ENCODE peak calls at places on chromosomes 5 and 9, in four cellular contexts. One of them, this sample, is unnamed.

GRCh38 chr9:127170049-127170448 is 47.6 kb upstream of the ANGPTL2 start:
- DNase-seq in fibroblast of villous mesenchyme: no peak
- DNase-seq in colonic mucosa: no peak
- DNase-seq in lower leg skin: no peak
- DNase-seq in this sample: no peak

GRCh38 chr5:149702953-149703646 is 27.0 kb upstream of the PPARGC1B start:
- DNase-seq in lower leg skin: no peak
- DNase-seq in fibroblast of villous mesenchyme: peak
- DNase-seq in colonic mucosa: no peak
- DNase-seq in this sample: no peak

GRCh38 chr5:94618029-94618492 is 343 bp downstream of the KIAA0825 start:
- DNase-seq in lower leg skin: peak
- DNase-seq in fibroblast of villous mesenchyme: peak
- DNase-seq in colonic mucosa: peak
- DNase-seq in this sample: peak

GRCh38 chr9:79565245-79565644 is 6.5 kb upstream of the TLE4 start:
- DNase-seq in lower leg skin: no peak
- DNase-seq in fibroblast of villous mesenchyme: no peak
- DNase-seq in colonic mucosa: no peak
- DNase-seq in this sample: no peak

GRCh38 chr9:127903557-127904475 is 4.4 kb upstream of the ST6GALNAC6 start:
- DNase-seq in lower leg skin: peak
- DNase-seq in fibroblast of villous mesenchyme: peak
- DNase-seq in colonic mucosa: peak
- DNase-seq in this sample: no peak

GRCh38 chr5:60583598-60583997 is 116.4 kb downstream of the DEPDC1B start:
- DNase-seq in fibroblast of villous mesenchyme: no peak
- DNase-seq in colonic mucosa: no peak
- DNase-seq in lower leg skin: no peak
- DNase-seq in this sample: no peak

GRCh38 chr9:132486706-132487350 is 76.8 kb downstream of the CFAP77 start:
- DNase-seq in lower leg skin: no peak
- DNase-seq in colonic mucosa: no peak
- DNase-seq in fibroblast of villous mesenchyme: no peak
- DNase-seq in this sample: no peak

GRCh38 chr9:130429407-130429806 is 15.4 kb upstream of the ASS1 start:
- DNase-seq in lower leg skin: no peak
- DNase-seq in colonic mucosa: no peak
- DNase-seq in fibroblast of villous mesenchyme: no peak
- DNase-seq in this sample: no peak

GRCh38 chr5:154517781-154518437 is 39.9 kb upstream of the HAND1 start:
- DNase-seq in fibroblast of villous mesenchyme: no peak
- DNase-seq in lower leg skin: no peak
- DNase-seq in colonic mucosa: no peak
- DNase-seq in this sample: no peak

GRCh38 chr9:77980622-77981021 is 51.0 kb downstream of the GNAQ start:
- DNase-seq in fibroblast of villous mesenchyme: no peak
- DNase-seq in lower leg skin: no peak
- DNase-seq in colonic mucosa: no peak
- DNase-seq in this sample: no peak

GRCh38 chr5:142924135-142924883 is 154.1 kb downstream of the ARHGAP26 start:
- DNase-seq in colonic mucosa: no peak
- DNase-seq in fibroblast of villous mesenchyme: peak
- DNase-seq in lower leg skin: no peak
- DNase-seq in this sample: no peak

GRCh38 chr9:131673531-131673930 is 66.3 kb downstream of the RAPGEF1 start:
- DNase-seq in fibroblast of villous mesenchyme: no peak
- DNase-seq in colonic mucosa: no peak
- DNase-seq in lower leg skin: no peak
- DNase-seq in this sample: no peak

GRCh38 chr5:109411627-109412026 is 1.9 kb upstream of the PJA2 start:
- DNase-seq in lower leg skin: no peak
- DNase-seq in colonic mucosa: no peak
- DNase-seq in fibroblast of villous mesenchyme: peak
- DNase-seq in this sample: no peak

GRCh38 chr9:107693620-107694326 is 204.2 kb upstream of the KLF4 start:
- DNase-seq in lower leg skin: no peak
- DNase-seq in fibroblast of villous mesenchyme: peak
- DNase-seq in colonic mucosa: no peak
- DNase-seq in this sample: no peak

GRCh38 chr5:54438601-54439399 is 16.7 kb upstream of the HSPB3 start:
- DNase-seq in colonic mucosa: no peak
- DNase-seq in fibroblast of villous mesenchyme: no peak
- DNase-seq in lower leg skin: no peak
- DNase-seq in this sample: no peak

GRCh38 chr9:92607088-92607487 is 62.8 kb downstream of the IPPK start:
- DNase-seq in fibroblast of villous mesenchyme: peak
- DNase-seq in lower leg skin: peak
- DNase-seq in colonic mucosa: no peak
- DNase-seq in this sample: no peak

GRCh38 chr5:113232246-113232645 is 202.5 kb downstream of the TSSK1B start:
- DNase-seq in fibroblast of villous mesenchyme: no peak
- DNase-seq in colonic mucosa: no peak
- DNase-seq in lower leg skin: no peak
- DNase-seq in this sample: no peak

GRCh38 chr5:1330146-1330846 is 14.6 kb downstream of the CLPTM1L start:
- DNase-seq in lower leg skin: peak
- DNase-seq in colonic mucosa: no peak
- DNase-seq in fibroblast of villous mesenchyme: no peak
- DNase-seq in this sample: no peak

GRCh38 chr5:40797273-40798011 is 732 bp downstream of the PRKAA1 start:
- DNase-seq in lower leg skin: peak
- DNase-seq in fibroblast of villous mesenchyme: peak
- DNase-seq in colonic mucosa: peak
- DNase-seq in this sample: peak

GRCh38 chr5:133387621-133388020 is 224.7 kb downstream of the FSTL4 start:
- DNase-seq in lower leg skin: peak
- DNase-seq in colonic mucosa: no peak
- DNase-seq in fibroblast of villous mesenchyme: no peak
- DNase-seq in this sample: no peak

GRCh38 chr9:136666364-136667216 is 3.9 kb downstream of the EGFL7 start:
- DNase-seq in fibroblast of villous mesenchyme: no peak
- DNase-seq in lower leg skin: no peak
- DNase-seq in colonic mucosa: no peak
- DNase-seq in this sample: no peak

GRCh38 chr9:21585756-21586752 is 103.9 kb upstream of the IFNE start:
- DNase-seq in lower leg skin: no peak
- DNase-seq in colonic mucosa: no peak
- DNase-seq in fibroblast of villous mesenchyme: peak
- DNase-seq in this sample: no peak

GRCh38 chr9:73270967-73271722 is 119.5 kb downstream of the ANXA1 start:
- DNase-seq in fibroblast of villous mesenchyme: peak
- DNase-seq in lower leg skin: no peak
- DNase-seq in colonic mucosa: no peak
- DNase-seq in this sample: peak

GRCh38 chr5:33612386-33612785 is 171.6 kb downstream of the TARS1 start:
- DNase-seq in colonic mucosa: no peak
- DNase-seq in fibroblast of villous mesenchyme: no peak
- DNase-seq in lower leg skin: no peak
- DNase-seq in this sample: no peak

GRCh38 chr9:115367780-115368179 is 249.8 kb upstream of the TNC start:
- DNase-seq in colonic mucosa: no peak
- DNase-seq in fibroblast of villous mesenchyme: peak
- DNase-seq in lower leg skin: no peak
- DNase-seq in this sample: no peak

GRCh38 chr5:143896471-143896870 is 84.5 kb downstream of the HMHB1 start:
- DNase-seq in fibroblast of villous mesenchyme: no peak
- DNase-seq in lower leg skin: no peak
- DNase-seq in colonic mucosa: no peak
- DNase-seq in this sample: no peak

GRCh38 chr5:96641922-96642640 is 20.1 kb upstream of the CAST start:
- DNase-seq in lower leg skin: no peak
- DNase-seq in colonic mucosa: no peak
- DNase-seq in fibroblast of villous mesenchyme: no peak
- DNase-seq in this sample: no peak

GRCh38 chr9:127457191-127457878 is 6.0 kb downstream of the LRSAM1 start:
- DNase-seq in colonic mucosa: no peak
- DNase-seq in lower leg skin: no peak
- DNase-seq in fibroblast of villous mesenchyme: no peak
- DNase-seq in this sample: no peak

GRCh38 chr9:726005-726404 is 115.5 kb upstream of the DMRT1 start:
- DNase-seq in fibroblast of villous mesenchyme: no peak
- DNase-seq in lower leg skin: no peak
- DNase-seq in colonic mucosa: no peak
- DNase-seq in this sample: no peak

GRCh38 chr9:113654605-113655193 is 191.2 kb downstream of the RGS3 start:
- DNase-seq in lower leg skin: peak
- DNase-seq in colonic mucosa: no peak
- DNase-seq in fibroblast of villous mesenchyme: no peak
- DNase-seq in this sample: no peak

GRCh38 chr5:39459091-39459490 is 34.3 kb upstream of the DAB2 start:
- DNase-seq in colonic mucosa: no peak
- DNase-seq in fibroblast of villous mesenchyme: peak
- DNase-seq in lower leg skin: no peak
- DNase-seq in this sample: no peak

GRCh38 chr5:78553578-78553977 is 95.0 kb downstream of the LHFPL2 start:
- DNase-seq in fibroblast of villous mesenchyme: no peak
- DNase-seq in colonic mucosa: no peak
- DNase-seq in lower leg skin: no peak
- DNase-seq in this sample: no peak

GRCh38 chr5:78553991-78554390 is 94.6 kb downstream of the LHFPL2 start:
- DNase-seq in lower leg skin: no peak
- DNase-seq in fibroblast of villous mesenchyme: no peak
- DNase-seq in colonic mucosa: no peak
- DNase-seq in this sample: no peak

GRCh38 chr5:78557601-78558000 is 91.0 kb downstream of the LHFPL2 start:
- DNase-seq in fibroblast of villous mesenchyme: no peak
- DNase-seq in lower leg skin: no peak
- DNase-seq in colonic mucosa: no peak
- DNase-seq in this sample: no peak

GRCh38 chr5:78554595-78554994 is 94.0 kb downstream of the LHFPL2 start:
- DNase-seq in colonic mucosa: no peak
- DNase-seq in fibroblast of villous mesenchyme: no peak
- DNase-seq in lower leg skin: no peak
- DNase-seq in this sample: no peak

GRCh38 chr5:78555870-78556269 is 92.7 kb downstream of the LHFPL2 start:
- DNase-seq in fibroblast of villous mesenchyme: no peak
- DNase-seq in colonic mucosa: no peak
- DNase-seq in lower leg skin: no peak
- DNase-seq in this sample: no peak
- TF ChIP-seq CTCF in fibroblast of villous mesenchyme: no peak
- TF ChIP-seq CTCF in colonic mucosa: no peak
- TF ChIP-seq CTCF in lower leg skin: no peak
- TF ChIP-seq CTCF in this sample: no peak

GRCh38 chr5:92309336-92309991 is 926.3 kb upstream of the ARRDC3 start:
- DNase-seq in colonic mucosa: no peak
- DNase-seq in fibroblast of villous mesenchyme: peak
- DNase-seq in lower leg skin: no peak
- DNase-seq in this sample: no peak
- TF ChIP-seq CTCF in colonic mucosa: no peak
- TF ChIP-seq CTCF in fibroblast of villous mesenchyme: peak
- TF ChIP-seq CTCF in lower leg skin: no peak
- TF ChIP-seq CTCF in this sample: peak

DNA sequence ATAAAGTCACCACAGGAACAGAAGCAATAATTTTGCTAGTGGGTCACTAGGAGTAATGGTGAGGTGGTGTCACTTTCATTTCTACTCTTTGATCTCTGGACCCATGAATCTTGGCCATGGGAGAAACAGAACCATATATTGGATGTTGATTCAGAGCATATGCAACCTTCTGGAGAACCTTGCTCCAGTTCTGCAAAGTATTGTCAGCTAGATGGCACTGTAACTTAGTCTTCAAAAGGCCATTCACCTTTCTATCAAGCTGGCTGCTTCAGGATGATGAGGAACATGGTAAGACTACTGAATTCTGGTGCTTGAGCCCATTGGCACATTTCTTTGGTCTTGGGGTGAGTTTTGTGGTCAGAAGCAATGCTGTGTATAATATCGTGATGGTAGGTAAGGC is 129.1 kb upstream of the FBN2 start:
- DNase-seq in lower leg skin: no peak
- DNase-seq in fibroblast of villous mesenchyme: no peak
- DNase-seq in colonic mucosa: no peak
- DNase-seq in this sample: no peak
- TF ChIP-seq CTCF in lower leg skin: no peak
- TF ChIP-seq CTCF in fibroblast of villous mesenchyme: peak
- TF ChIP-seq CTCF in colonic mucosa: no peak
- TF ChIP-seq CTCF in this sample: no peak

DNA sequence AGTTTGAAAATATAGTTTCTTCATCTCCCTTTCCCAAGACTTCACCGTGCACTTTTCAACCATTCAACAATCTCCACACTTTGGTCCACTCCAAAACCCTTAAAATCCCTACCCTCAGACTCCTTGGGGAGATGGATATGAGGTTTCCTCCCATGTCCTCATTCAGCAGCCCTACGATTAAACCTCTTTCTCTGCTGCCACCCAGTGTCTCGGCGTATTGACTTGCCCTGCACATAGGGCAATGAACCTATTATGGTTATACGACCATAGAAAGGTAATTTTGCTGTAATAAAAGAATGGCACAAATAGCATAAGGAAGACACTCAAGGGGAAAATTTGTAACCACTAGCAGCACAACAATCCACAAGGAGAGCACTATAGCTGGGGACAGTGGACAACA is 803.5 kb downstream of the TLE1 start:
- DNase-seq in colonic mucosa: no peak
- DNase-seq in lower leg skin: no peak
- DNase-seq in fibroblast of villous mesenchyme: peak
- DNase-seq in this sample: no peak
- TF ChIP-seq CTCF in colonic mucosa: no peak
- TF ChIP-seq CTCF in lower leg skin: no peak
- TF ChIP-seq CTCF in fibroblast of villous mesenchyme: no peak
- TF ChIP-seq CTCF in this sample: no peak

DNA sequence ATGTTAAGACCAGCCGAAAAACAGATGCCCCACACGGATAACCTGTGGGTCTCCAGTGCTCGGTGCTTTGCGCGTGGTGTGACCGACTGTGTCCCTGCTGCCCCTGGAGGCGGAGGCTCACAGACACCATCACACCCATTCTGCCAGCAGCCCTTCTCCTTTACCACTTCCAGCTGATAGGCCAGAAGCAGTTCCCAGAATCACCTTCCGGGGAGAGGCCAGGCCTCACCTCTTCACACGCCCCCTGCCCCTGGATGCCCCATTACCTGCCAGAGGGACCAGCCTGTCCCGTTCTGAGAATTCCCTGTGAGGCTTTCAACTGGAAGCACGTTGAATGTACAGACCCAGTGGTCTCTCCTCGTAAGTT is 21.6 kb upstream of the LRRC14B start:
- DNase-seq in fibroblast of villous mesenchyme: no peak
- DNase-seq in colonic mucosa: no peak
- DNase-seq in lower leg skin: peak
- DNase-seq in this sample: no peak
- TF ChIP-seq CTCF in fibroblast of villous mesenchyme: no peak
- TF ChIP-seq CTCF in colonic mucosa: no peak
- TF ChIP-seq CTCF in lower leg skin: no peak
- TF ChIP-seq CTCF in this sample: no peak

This sample was measured in Calu3.